ENCODE peak calls at places on chromosomes 6 and 20, in nine cellular contexts. I is transverse colon; X is HTR-8/SVneo; W is K562; H is anterior cingulate cortex; K is substantia nigra; N is NCI-H187 treated with DMSO at 0.1 percent for 48 hours; M is stimulated activated CD4-positive, alpha-beta T cell treated with anti-CD3 and anti-CD28 coated beads, Interleukin-4, amount 100 ng/mL, for 48 hours; D is caudate nucleus. U is an unnamed sample.

GRCh38 chr20:48799315-48800105 is 28.3 kb downstream of the PREX1 start:
- DNase-seq in I (no peak), X (no peak), W (no peak), H (no peak), K (no peak), N (no peak), M (no peak), D (no peak), U (no peak)

GRCh38 chr6:32397252-32397920 is 9.6 kb downstream of the BTNL2 start:
- DNase-seq in I (peak), X (no peak), W (no peak), H (no peak), K (no peak), N (no peak), M (no peak), D (no peak), U (no peak)

GRCh38 chr6:144478487-144478886 is 193.4 kb downstream of the UTRN start:
- DNase-seq in I (no peak), X (no peak), W (no peak), H (peak), K (peak), N (no peak), M (no peak), D (no peak), U (no peak)

GRCh38 chr20:25058797-25059486 is 1.0 kb upstream of the ACSS1 start:
- DNase-seq in I (peak), X (no peak), W (no peak), H (no peak), K (no peak), N (no peak), M (no peak), D (no peak), U (no peak)

GRCh38 chr6:9801255-9801757 is 613.6 kb downstream of the TFAP2A start:
- DNase-seq in I (no peak), X (no peak), W (no peak), H (no peak), K (no peak), N (no peak), M (no peak), D (no peak), U (no peak)

GRCh38 chr20:35329435-35330139 is 37.4 kb upstream of the FAM83C start:
- DNase-seq in I (peak), X (peak), W (peak), H (no peak), K (no peak), N (no peak), M (peak), D (no peak), U (no peak)

GRCh38 chr20:7151666-7152065 is 384.2 kb downstream of the BMP2 start:
- DNase-seq in I (no peak), X (no peak), W (no peak), H (no peak), K (no peak), N (no peak), M (no peak), D (no peak), U (no peak)

GRCh38 chr20:43508106-43508505 is 609 bp downstream of the L3MBTL1 start:
- DNase-seq in I (peak), X (no peak), W (peak), H (no peak), K (no peak), N (no peak), M (no peak), D (no peak), U (no peak)

GRCh38 chr6:72890671-72891070 is 268.8 kb downstream of the KCNQ5 start:
- DNase-seq in I (no peak), X (no peak), W (no peak), H (no peak), K (no peak), N (no peak), M (no peak), D (no peak), U (no peak)

GRCh38 chr6:159616456-159616855 is 76.6 kb downstream of the SOD2 start:
- DNase-seq in I (no peak), X (no peak), W (no peak), H (no peak), K (no peak), N (no peak), M (no peak), D (no peak), U (no peak)

GRCh38 chr6:131205891-131206290 is 70.6 kb downstream of the AKAP7 start:
- DNase-seq in I (no peak), X (no peak), W (no peak), H (no peak), K (no peak), N (no peak), M (no peak), D (no peak), U (no peak)

GRCh38 chr6:148689168-148689567 is 57.7 kb upstream of the UST start:
- DNase-seq in I (no peak), X (no peak), W (no peak), H (no peak), K (no peak), N (no peak), M (no peak), D (no peak), U (no peak)

GRCh38 chr20:37179671-37180524 is 550 bp upstream of the MROH8 start:
- DNase-seq in I (no peak), X (peak), W (peak), H (no peak), K (no peak), N (no peak), M (no peak), D (no peak), U (no peak)

GRCh38 chr20:31593221-31594001 is 11.7 kb upstream of the ID1 start:
- DNase-seq in I (peak), X (peak), W (peak), H (no peak), K (no peak), N (no peak), M (no peak), D (no peak), U (no peak)

U was measured in NCI-H1048.